ENCODE peak calls at places on chromosomes 13 and 19, in ten cellular contexts. V, D, N, C, T, Y, S, L, W and M are unnamed samples.

GRCh38 chr19:2175742-2176141 is 12.0 kb downstream of the DOT1L start:
- DNase-seq in V (no peak), D (no peak), N (no peak), C (no peak), T (no peak), Y (no peak), S (no peak), L (no peak), W (no peak), M (no peak)

GRCh38 chr13:80399340-80400163 is 58.6 kb upstream of the SPRY2 start:
- DNase-seq in V (no peak), D (no peak), N (no peak), C (no peak), T (no peak), Y (no peak), S (no peak), L (no peak), W (no peak), M (peak; percentile 85)

GRCh38 chr19:18029617-18030338 is 21.8 kb downstream of the ARRDC2 start:
- DNase-seq in V (no peak), D (no peak), N (no peak), C (peak; percentile 92), T (no peak), Y (no peak), S (peak; percentile 43), L (no peak), W (no peak), M (no peak)

GRCh38 chr13:90205081-90205480 is 1142.4 kb upstream of the MIR17HG start:
- DNase-seq in V (no peak), D (no peak), N (no peak), C (no peak), T (no peak), Y (no peak), S (no peak), L (no peak), W (no peak), M (no peak)

GRCh38 chr19:55173717-55174409 is 6.2 kb downstream of the SYT5 start:
- DNase-seq in V (peak; percentile 73), D (no peak), N (no peak), C (no peak), T (no peak), Y (peak; percentile 49), S (peak; percentile 49), L (peak; percentile 63), W (peak; percentile 83), M (no peak)

GRCh38 chr13:104773775-104774174 is 1707.6 kb upstream of the SLC10A2 start:
- DNase-seq in V (no peak), D (peak; percentile 21), N (no peak), C (peak; percentile 77), T (peak; percentile 0), Y (no peak), S (peak; percentile 69), L (no peak), W (peak; percentile 70), M (peak; percentile 57)

GRCh38 chr13:102845289-102845629 is 573 bp upstream of the ERCC5 start:
- DNase-seq in V (no peak), D (no peak), N (no peak), C (no peak), T (no peak), Y (no peak), S (no peak), L (no peak), W (no peak), M (no peak)

GRCh38 chr19:49978324-49978723 is 17.4 kb upstream of the SIGLEC11 start:
- DNase-seq in V (no peak), D (no peak), N (no peak), C (no peak), T (no peak), Y (no peak), S (no peak), L (no peak), W (no peak), M (no peak)

GRCh38 chr13:45542878-45543277 is 72.7 kb downstream of the ERICH6B start:
- DNase-seq in V (no peak), D (no peak), N (no peak), C (no peak), T (no peak), Y (no peak), S (no peak), L (no peak), W (no peak), M (no peak)

GRCh38 chr13:95083758-95084157 is 217.5 kb downstream of the ABCC4 start:
- DNase-seq in V (peak; percentile 49), D (peak; percentile 47), N (no peak), C (no peak), T (peak; percentile 56), Y (no peak), S (peak; percentile 75), L (no peak), W (peak; percentile 56), M (no peak)

GRCh38 chr13:98202026-98202425 is 25.0 kb upstream of the RNF113B start:
- DNase-seq in V (no peak), D (no peak), N (no peak), C (no peak), T (no peak), Y (no peak), S (no peak), L (no peak), W (no peak), M (no peak)

GRCh38 chr13:61765181-61765742 is 349.6 kb upstream of the PCDH20 start:
- DNase-seq in V (no peak), D (no peak), N (no peak), C (no peak), T (no peak), Y (no peak), S (no peak), L (no peak), W (no peak), M (no peak)

GRCh38 chr19:40739871-40740703 is 10.2 kb downstream of the ACTMAP start:
- DNase-seq in V (no peak), D (no peak), N (no peak), C (no peak), T (no peak), Y (no peak), S (no peak), L (no peak), W (no peak), M (no peak)

GRCh38 chr13:34155931-34156607 is 338.1 kb downstream of the RFC3 start:
- DNase-seq in V (no peak), D (no peak), N (no peak), C (peak; percentile 16), T (no peak), Y (no peak), S (peak; percentile 86), L (no peak), W (peak; percentile 48), M (no peak)